ENCODE peak calls at places on chromosome 2, in eight cellular contexts. S is IMR-90, K is prostate gland, T is fibroblast of lung, O is Caco-2, J is GM23248, R is thoracic aorta, M is transverse colon. V is an unnamed sample. For H3K9me3, the result is how much of the 10 kb centered on the place peaks cover.

GRCh38 chr2:30312916-30313315 is 81.6 kb downstream of the LBH start:
- DNase-seq in M (no peak), O (no peak), T (no peak), S (no peak), K (no peak), R (no peak), J (no peak), V (no peak)

GRCh38 chr2:148338544-148338943 is 306.0 kb upstream of the EPC2 start:
- DNase-seq in J (peak), R (no peak), K (no peak), S (peak), T (peak), M (no peak), O (no peak), V (no peak)

GRCh38 chr2:38475567-38475881 is 98.5 kb upstream of the ATL2 start:
- DNase-seq in S (no peak), M (no peak), K (no peak), T (no peak), R (no peak), O (no peak), J (no peak), V (no peak)

GRCh38 chr2:108396845-108397244 is 19.1 kb downstream of the SULT1C4 start:
- DNase-seq in T (no peak), M (no peak), J (peak), O (peak), S (peak), R (no peak), K (no peak), V (no peak)

GRCh38 chr2:152363933-152364332 is 29.0 kb downstream of the FMNL2 start:
- DNase-seq in J (no peak), R (no peak), O (no peak), T (no peak), S (no peak), M (no peak), K (no peak), V (no peak)

GRCh38 chr2:172204309-172204708 is 101.6 kb upstream of the DLX2 start:
- DNase-seq in O (no peak), J (no peak), R (no peak), M (no peak), T (no peak), K (no peak), S (peak), V (no peak)

GRCh38 chr2:28395334-28396061 is 2.8 kb downstream of the FOSL2 start:
- DNase-seq in S (peak), O (peak), K (peak), M (peak), R (no peak), J (peak), T (peak), V (no peak)

GRCh38 chr2:234996467-234997270 is 44.9 kb downstream of the SH3BP4 start:
- DNase-seq in O (peak), R (no peak), K (no peak), J (peak), T (peak), M (no peak), S (peak), V (no peak)

GRCh38 chr2:232707076-232707475 is 9.9 kb downstream of the GIGYF2 start:
- DNase-seq in J (no peak), R (no peak), M (no peak), T (no peak), S (no peak), K (no peak), O (no peak), V (no peak)

GRCh38 chr2:74730530-74730929 is 76.5 kb downstream of the SEMA4F start:
- DNase-seq in M (no peak), S (no peak), O (no peak), R (no peak), T (no peak), J (no peak), K (no peak), V (no peak)

GRCh38 chr2:203817147-203817546 is 50.4 kb upstream of the CTLA4 start:
- DNase-seq in T (no peak), K (no peak), S (no peak), J (no peak), O (no peak), R (no peak), M (no peak), V (no peak)

GRCh38 chr2:241659150-241659739 is 21.8 kb downstream of the ATG4B start:
- DNase-seq in R (no peak), J (peak), T (peak), M (peak), S (peak), K (peak), O (peak), V (no peak)

GRCh38 chr2:209425082-209426071 is 1.5 kb downstream of the MAP2 start:
- DNase-seq in K (no peak), J (peak), O (no peak), R (no peak), S (peak), T (peak), M (no peak), V (no peak)

GRCh38 chr2:227376911-227377396 is 2.2 kb downstream of the TM4SF20 start:
- DNase-seq in R (no peak), T (peak), M (no peak), J (peak), K (no peak), S (peak), O (no peak), V (no peak)

GRCh38 chr2:45233301-45233700 is 224.0 kb upstream of the SIX2 start:
- DNase-seq in J (peak), K (no peak), R (no peak), O (no peak), M (no peak), T (no peak), S (no peak), V (no peak)

GRCh38 chr2:8692783-8693768 is 11.2 kb downstream of the ID2 start:
- DNase-seq in J (no peak), T (peak), K (no peak), O (peak), M (peak), S (no peak), R (no peak), V (no peak)

GRCh38 chr2:225065882-225066281 is 23.6 kb upstream of the DOCK10 start:
- DNase-seq in T (no peak), R (no peak), S (no peak), K (no peak), O (no peak), M (no peak), J (no peak), V (no peak)

GRCh38 chr2:232315049-232315922 is 63.3 kb upstream of the ALPP start:
- DNase-seq in O (no peak), T (peak), M (peak), K (peak), R (peak), S (peak), J (peak), V (peak)

GRCh38 chr2:88575630-88576029 is 51.6 kb downstream of the EIF2AK3 start:
- DNase-seq in T (no peak), K (no peak), J (no peak), S (no peak), M (no peak), O (no peak), R (no peak), V (no peak)

GRCh38 chr2:176468471-176468870 is 199.2 kb downstream of the MTX2 start:
- DNase-seq in O (no peak), M (no peak), T (no peak), S (no peak), J (peak), R (no peak), K (no peak), V (no peak)

GRCh38 chr2:59677095-59677609 is 876.3 kb downstream of the BCL11A start:
- DNase-seq in J (no peak), R (no peak), S (no peak), O (no peak), T (no peak), K (no peak), M (no peak), V (no peak)

GRCh38 chr2:120936476-120937334 is 201.0 kb downstream of the GLI2 start:
- DNase-seq in O (no peak), S (peak), M (no peak), T (peak), R (no peak), K (no peak), J (peak), V (no peak)

GRCh38 chr2:26088038-26088643 is 54.3 kb downstream of the RAB10 start:
- DNase-seq in K (no peak), R (no peak), O (peak), S (peak), T (no peak), M (no peak), J (peak), V (no peak)

GRCh38 chr2:238306680-238306998 is 13.7 kb upstream of the TRAF3IP1 start:
- DNase-seq in J (no peak), M (no peak), K (no peak), S (no peak), T (no peak), O (no peak), R (no peak), V (no peak)

GRCh38 chr2:170495896-170496295 is 219.2 kb upstream of the SP5 start:
- DNase-seq in S (no peak), R (no peak), K (no peak), O (no peak), T (no peak), J (no peak), M (no peak), V (no peak)

GRCh38 chr2:159755788-159756187 is 42.2 kb downstream of the CD302 start:
- DNase-seq in K (no peak), T (peak), R (no peak), J (peak), O (peak), S (peak), M (no peak), V (no peak)

GRCh38 chr2:197539734-197540133 is 23.9 kb downstream of the MOB4 start:
- DNase-seq in M (no peak), R (no peak), O (no peak), K (no peak), T (no peak), J (no peak), S (no peak), V (no peak)

GRCh38 chr2:157747695-157748370 is 119.2 kb upstream of the ACVR1C start:
- DNase-seq in T (peak), O (no peak), S (peak), R (no peak), J (peak), K (no peak), M (no peak), V (no peak)

GRCh38 chr2:16208921-16209320 is 268.6 kb downstream of the MYCN start:
- DNase-seq in R (no peak), T (no peak), S (no peak), O (no peak), J (no peak), M (no peak), K (no peak), V (no peak)
- H3K9me3 ChIP-seq in R (under half), T (under half), S (under half), O (under half), J (under half), M (under half), K (under half), V (under half)

GRCh38 chr2:33158482-33159003 is 211.8 kb downstream of the LTBP1 start:
- DNase-seq in M (no peak), T (peak), K (no peak), O (no peak), J (peak), S (peak), R (no peak), V (no peak)
- H3K9me3 ChIP-seq in M (under half), T (under half), K (under half), O (under half), J (under half), S (under half), R (under half), V (under half)

GRCh38 chr2:35454966-35455638 is 900.5 kb upstream of the CRIM1 start:
- DNase-seq in T (peak), S (no peak), R (no peak), M (no peak), J (peak), K (no peak), O (peak), V (no peak)
- H3K9me3 ChIP-seq in T (under half), S (under half), R (under half), M (under half), J (under half), K (under half), O (under half), V (under half)

DNA sequence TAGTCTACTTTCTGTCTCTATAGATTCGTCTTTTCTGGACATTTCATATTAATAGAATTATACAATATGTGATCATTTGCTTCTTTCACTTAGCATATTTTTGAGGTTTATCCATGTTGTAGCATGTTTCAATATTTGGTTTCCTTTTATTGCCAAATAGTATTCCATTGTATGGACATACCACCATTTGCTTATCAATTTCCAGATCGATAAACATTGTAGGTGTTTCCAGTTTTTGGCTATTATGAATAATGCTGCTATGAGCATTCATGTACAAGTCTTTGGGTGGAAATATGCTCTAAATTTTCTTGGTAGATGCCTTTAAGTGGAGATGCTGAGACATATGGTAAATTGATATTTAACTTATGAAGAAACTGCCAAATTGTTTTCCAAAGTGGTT is 114.1 kb downstream of the RND3 start:
- DNase-seq in R (no peak), K (no peak), O (no peak), T (no peak), J (no peak), S (no peak), M (no peak), V (no peak)
- H3K9me3 ChIP-seq in R (under half), K (under half), O (under half), T (under half), J (under half), S (under half), M (under half), V (under half)

DNA sequence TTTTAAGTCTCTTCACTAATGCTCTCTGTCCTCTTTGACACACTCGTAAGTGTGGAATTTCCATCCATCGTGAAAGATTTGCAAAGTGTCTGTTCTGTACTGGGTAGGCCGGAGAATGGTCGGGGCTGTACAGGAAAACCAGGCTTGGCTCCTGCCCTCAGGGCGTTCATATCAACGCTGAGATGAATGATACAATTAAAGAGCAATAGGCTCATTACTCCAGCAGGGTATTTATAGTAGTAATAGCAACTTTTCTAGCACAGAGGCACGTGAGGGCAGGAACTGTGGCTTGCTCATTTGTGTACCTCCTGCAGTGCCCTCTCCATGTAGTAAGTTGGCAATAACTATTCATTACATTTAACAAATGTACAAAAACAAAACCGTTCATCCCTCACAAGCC is 5.3 kb upstream of the NCK2 start:
- DNase-seq in M (no peak), T (no peak), R (no peak), J (no peak), K (no peak), O (no peak), S (no peak), V (no peak)
- H3K9me3 ChIP-seq in M (under half), T (under half), R (under half), J (under half), K (under half), O (under half), S (under half), V (under half)

GRCh38 chr2:20334645-20335203 is 15.9 kb downstream of the PUM2 start:
- DNase-seq in M (no peak), J (peak), K (no peak), O (no peak), T (no peak), R (no peak), S (no peak), V (no peak)
- H3K9me3 ChIP-seq in M (under half), J (under half), K (under half), O (under half), T (under half), R (under half), S (under half), V (under half)

V was measured in T-helper 17 cell.